ENCODE peak calls at places on chromosome 6, in ten cellular contexts. One of them, this sample, is unnamed.

GRCh38 chr6:123263981-123264380 is 267.9 kb downstream of the CLVS2 start:
- DNase-seq in psoas muscle: no peak
- DNase-seq in EL: no peak
- DNase-seq in brain microvascular endothelial cell: no peak
- DNase-seq in stimulated activated CD4-positive, alpha-beta T cell treated with anti-CD3 and anti-CD28 coated beads, Interleukin-1b, Interleukin-23, amount 100 ng/mL, for 1 hour: no peak
- DNase-seq in ACHN: no peak
- DNase-seq in non-pigmented ciliary epithelial cell: no peak
- DNase-seq in iris pigment epithelial cell: no peak
- DNase-seq in AML-193: no peak
- DNase-seq in HEK293T: no peak
- DNase-seq in this sample: no peak

GRCh38 chr6:42200035-42200434 is 5.3 kb upstream of the GUCA1B start:
- DNase-seq in non-pigmented ciliary epithelial cell: peak
- DNase-seq in brain microvascular endothelial cell: peak
- DNase-seq in EL: peak
- DNase-seq in HEK293T: no peak
- DNase-seq in AML-193: no peak
- DNase-seq in stimulated activated CD4-positive, alpha-beta T cell treated with anti-CD3 and anti-CD28 coated beads, Interleukin-1b, Interleukin-23, amount 100 ng/mL, for 1 hour: no peak
- DNase-seq in ACHN: peak
- DNase-seq in iris pigment epithelial cell: peak
- DNase-seq in psoas muscle: no peak
- DNase-seq in this sample: no peak

GRCh38 chr6:81697564-81697963 is 54.9 kb downstream of the TENT5A start:
- DNase-seq in psoas muscle: no peak
- DNase-seq in ACHN: peak
- DNase-seq in EL: peak
- DNase-seq in iris pigment epithelial cell: peak
- DNase-seq in AML-193: no peak
- DNase-seq in HEK293T: no peak
- DNase-seq in brain microvascular endothelial cell: peak
- DNase-seq in non-pigmented ciliary epithelial cell: peak
- DNase-seq in stimulated activated CD4-positive, alpha-beta T cell treated with anti-CD3 and anti-CD28 coated beads, Interleukin-1b, Interleukin-23, amount 100 ng/mL, for 1 hour: no peak
- DNase-seq in this sample: no peak

GRCh38 chr6:11710221-11710836 is 68.3 kb downstream of the ADTRP start:
- DNase-seq in HEK293T: no peak
- DNase-seq in stimulated activated CD4-positive, alpha-beta T cell treated with anti-CD3 and anti-CD28 coated beads, Interleukin-1b, Interleukin-23, amount 100 ng/mL, for 1 hour: peak
- DNase-seq in EL: no peak
- DNase-seq in psoas muscle: no peak
- DNase-seq in brain microvascular endothelial cell: no peak
- DNase-seq in AML-193: no peak
- DNase-seq in non-pigmented ciliary epithelial cell: no peak
- DNase-seq in ACHN: no peak
- DNase-seq in iris pigment epithelial cell: peak
- DNase-seq in this sample: peak

GRCh38 chr6:165611294-165611693 is 51.7 kb downstream of the PDE10A start:
- DNase-seq in EL: no peak
- DNase-seq in ACHN: no peak
- DNase-seq in HEK293T: no peak
- DNase-seq in brain microvascular endothelial cell: no peak
- DNase-seq in non-pigmented ciliary epithelial cell: no peak
- DNase-seq in AML-193: no peak
- DNase-seq in psoas muscle: no peak
- DNase-seq in iris pigment epithelial cell: no peak
- DNase-seq in stimulated activated CD4-positive, alpha-beta T cell treated with anti-CD3 and anti-CD28 coated beads, Interleukin-1b, Interleukin-23, amount 100 ng/mL, for 1 hour: no peak
- DNase-seq in this sample: no peak

GRCh38 chr6:129828229-129828628 is 32.9 kb downstream of the TMEM244 start:
- DNase-seq in non-pigmented ciliary epithelial cell: no peak
- DNase-seq in stimulated activated CD4-positive, alpha-beta T cell treated with anti-CD3 and anti-CD28 coated beads, Interleukin-1b, Interleukin-23, amount 100 ng/mL, for 1 hour: no peak
- DNase-seq in ACHN: no peak
- DNase-seq in iris pigment epithelial cell: no peak
- DNase-seq in psoas muscle: no peak
- DNase-seq in EL: no peak
- DNase-seq in HEK293T: no peak
- DNase-seq in brain microvascular endothelial cell: no peak
- DNase-seq in AML-193: no peak
- DNase-seq in this sample: no peak

GRCh38 chr6:167237438-167237837 is 53.7 kb upstream of the UNC93A start:
- DNase-seq in EL: no peak
- DNase-seq in psoas muscle: no peak
- DNase-seq in ACHN: no peak
- DNase-seq in stimulated activated CD4-positive, alpha-beta T cell treated with anti-CD3 and anti-CD28 coated beads, Interleukin-1b, Interleukin-23, amount 100 ng/mL, for 1 hour: no peak
- DNase-seq in AML-193: no peak
- DNase-seq in brain microvascular endothelial cell: no peak
- DNase-seq in non-pigmented ciliary epithelial cell: no peak
- DNase-seq in iris pigment epithelial cell: no peak
- DNase-seq in HEK293T: no peak
- DNase-seq in this sample: no peak

GRCh38 chr6:29655658-29656057 is 1.2 kb upstream of the MOG start:
- DNase-seq in HEK293T: no peak
- DNase-seq in stimulated activated CD4-positive, alpha-beta T cell treated with anti-CD3 and anti-CD28 coated beads, Interleukin-1b, Interleukin-23, amount 100 ng/mL, for 1 hour: no peak
- DNase-seq in AML-193: no peak
- DNase-seq in psoas muscle: no peak
- DNase-seq in EL: no peak
- DNase-seq in brain microvascular endothelial cell: no peak
- DNase-seq in non-pigmented ciliary epithelial cell: no peak
- DNase-seq in iris pigment epithelial cell: no peak
- DNase-seq in ACHN: no peak
- DNase-seq in this sample: no peak

GRCh38 chr6:37311666-37312473 is 41.9 kb upstream of the RNF8 start:
- DNase-seq in stimulated activated CD4-positive, alpha-beta T cell treated with anti-CD3 and anti-CD28 coated beads, Interleukin-1b, Interleukin-23, amount 100 ng/mL, for 1 hour: no peak
- DNase-seq in EL: peak
- DNase-seq in HEK293T: no peak
- DNase-seq in ACHN: no peak
- DNase-seq in non-pigmented ciliary epithelial cell: no peak
- DNase-seq in psoas muscle: no peak
- DNase-seq in brain microvascular endothelial cell: peak
- DNase-seq in AML-193: no peak
- DNase-seq in iris pigment epithelial cell: peak
- DNase-seq in this sample: no peak